ENCODE peak calls at places on chromosomes 13 and 19, in six cellular contexts. One of them, this sample, is unnamed.

GRCh38 chr13:100881291-100881864 is 206.8 kb upstream of the TMTC4 start:
- DNase-seq in head of caudate nucleus: no peak
- DNase-seq in glomerular endothelial cell: no peak
- DNase-seq in adrenal gland: no peak
- DNase-seq in stimulated activated CD4-positive, alpha-beta T cell treated with anti-CD3 and anti-CD28 coated beads, Interleukin-12 subunit alpha, Interleukin-12 subunit beta, amount 100 ng/mL, for 24 hours: no peak
- DNase-seq in RPMI8226: no peak
- DNase-seq in this sample: no peak

GRCh38 chr19:14560776-14561108 is 11.1 kb downstream of the NDUFB7 start:
- DNase-seq in head of caudate nucleus: no peak
- DNase-seq in glomerular endothelial cell: no peak
- DNase-seq in adrenal gland: no peak
- DNase-seq in stimulated activated CD4-positive, alpha-beta T cell treated with anti-CD3 and anti-CD28 coated beads, Interleukin-12 subunit alpha, Interleukin-12 subunit beta, amount 100 ng/mL, for 24 hours: no peak
- DNase-seq in RPMI8226: no peak
- DNase-seq in this sample: no peak

GRCh38 chr19:37999309-38000213 is 92.6 kb downstream of the SIPA1L3 start:
- DNase-seq in head of caudate nucleus: no peak
- DNase-seq in glomerular endothelial cell: peak; percentile 75
- DNase-seq in adrenal gland: no peak
- DNase-seq in stimulated activated CD4-positive, alpha-beta T cell treated with anti-CD3 and anti-CD28 coated beads, Interleukin-12 subunit alpha, Interleukin-12 subunit beta, amount 100 ng/mL, for 24 hours: no peak
- DNase-seq in RPMI8226: no peak
- DNase-seq in this sample: peak; percentile 99

GRCh38 chr13:73109288-73109899 is 50.6 kb downstream of the KLF5 start:
- DNase-seq in head of caudate nucleus: no peak
- DNase-seq in glomerular endothelial cell: no peak
- DNase-seq in adrenal gland: no peak
- DNase-seq in stimulated activated CD4-positive, alpha-beta T cell treated with anti-CD3 and anti-CD28 coated beads, Interleukin-12 subunit alpha, Interleukin-12 subunit beta, amount 100 ng/mL, for 24 hours: no peak
- DNase-seq in RPMI8226: no peak
- DNase-seq in this sample: no peak

GRCh38 chr13:110771194-110771593 is 57.7 kb downstream of the ING1 start:
- DNase-seq in head of caudate nucleus: no peak
- DNase-seq in glomerular endothelial cell: peak; percentile 72
- DNase-seq in adrenal gland: peak; percentile 18
- DNase-seq in stimulated activated CD4-positive, alpha-beta T cell treated with anti-CD3 and anti-CD28 coated beads, Interleukin-12 subunit alpha, Interleukin-12 subunit beta, amount 100 ng/mL, for 24 hours: no peak
- DNase-seq in RPMI8226: peak; percentile 5
- DNase-seq in this sample: no peak

GRCh38 chr13:70623260-70623659 is 515.0 kb upstream of the KLHL1 start:
- DNase-seq in head of caudate nucleus: no peak
- DNase-seq in glomerular endothelial cell: no peak
- DNase-seq in adrenal gland: no peak
- DNase-seq in stimulated activated CD4-positive, alpha-beta T cell treated with anti-CD3 and anti-CD28 coated beads, Interleukin-12 subunit alpha, Interleukin-12 subunit beta, amount 100 ng/mL, for 24 hours: no peak
- DNase-seq in RPMI8226: no peak
- DNase-seq in this sample: no peak

GRCh38 chr19:42284066-42284501 is 15.0 kb downstream of the CIC start:
- DNase-seq in head of caudate nucleus: peak; percentile 81
- DNase-seq in glomerular endothelial cell: no peak
- DNase-seq in adrenal gland: peak; percentile 88
- DNase-seq in stimulated activated CD4-positive, alpha-beta T cell treated with anti-CD3 and anti-CD28 coated beads, Interleukin-12 subunit alpha, Interleukin-12 subunit beta, amount 100 ng/mL, for 24 hours: peak; percentile 65
- DNase-seq in RPMI8226: peak; percentile 83
- DNase-seq in this sample: peak; percentile 54

GRCh38 chr13:31038834-31039552 is 106.5 kb downstream of the TEX26 start:
- DNase-seq in head of caudate nucleus: no peak
- DNase-seq in glomerular endothelial cell: no peak
- DNase-seq in adrenal gland: no peak
- DNase-seq in stimulated activated CD4-positive, alpha-beta T cell treated with anti-CD3 and anti-CD28 coated beads, Interleukin-12 subunit alpha, Interleukin-12 subunit beta, amount 100 ng/mL, for 24 hours: no peak
- DNase-seq in RPMI8226: peak; percentile 84
- DNase-seq in this sample: peak; percentile 76

GRCh38 chr13:42354246-42355117 is 82.5 kb downstream of the AKAP11 start:
- DNase-seq in head of caudate nucleus: no peak
- DNase-seq in glomerular endothelial cell: no peak
- DNase-seq in adrenal gland: no peak
- DNase-seq in stimulated activated CD4-positive, alpha-beta T cell treated with anti-CD3 and anti-CD28 coated beads, Interleukin-12 subunit alpha, Interleukin-12 subunit beta, amount 100 ng/mL, for 24 hours: no peak
- DNase-seq in RPMI8226: peak; percentile 54
- DNase-seq in this sample: peak; percentile 45

GRCh38 chr19:48806818-48807589 is 3.8 kb downstream of the BCAT2 start:
- DNase-seq in head of caudate nucleus: peak; percentile 56
- DNase-seq in glomerular endothelial cell: no peak
- DNase-seq in adrenal gland: no peak
- DNase-seq in stimulated activated CD4-positive, alpha-beta T cell treated with anti-CD3 and anti-CD28 coated beads, Interleukin-12 subunit alpha, Interleukin-12 subunit beta, amount 100 ng/mL, for 24 hours: no peak
- DNase-seq in RPMI8226: no peak
- DNase-seq in this sample: peak; percentile 21

GRCh38 chr13:111559612-111560423 is 239.4 kb downstream of the TEX29 start:
- DNase-seq in head of caudate nucleus: no peak
- DNase-seq in glomerular endothelial cell: no peak
- DNase-seq in adrenal gland: no peak
- DNase-seq in stimulated activated CD4-positive, alpha-beta T cell treated with anti-CD3 and anti-CD28 coated beads, Interleukin-12 subunit alpha, Interleukin-12 subunit beta, amount 100 ng/mL, for 24 hours: no peak
- DNase-seq in RPMI8226: no peak
- DNase-seq in this sample: no peak

GRCh38 chr13:31503626-31504025 is 235.7 kb upstream of the RXFP2 start:
- DNase-seq in head of caudate nucleus: no peak
- DNase-seq in glomerular endothelial cell: no peak
- DNase-seq in adrenal gland: no peak
- DNase-seq in stimulated activated CD4-positive, alpha-beta T cell treated with anti-CD3 and anti-CD28 coated beads, Interleukin-12 subunit alpha, Interleukin-12 subunit beta, amount 100 ng/mL, for 24 hours: no peak
- DNase-seq in RPMI8226: no peak
- DNase-seq in this sample: no peak

GRCh38 chr19:10861118-10861651 is 10.2 kb upstream of the CARM1 start:
- DNase-seq in head of caudate nucleus: no peak
- DNase-seq in glomerular endothelial cell: no peak
- DNase-seq in adrenal gland: no peak
- DNase-seq in stimulated activated CD4-positive, alpha-beta T cell treated with anti-CD3 and anti-CD28 coated beads, Interleukin-12 subunit alpha, Interleukin-12 subunit beta, amount 100 ng/mL, for 24 hours: no peak
- DNase-seq in RPMI8226: peak; percentile 51
- DNase-seq in this sample: no peak

GRCh38 chr13:112714366-112714765 is 24.5 kb downstream of the ATP11A start:
- DNase-seq in head of caudate nucleus: no peak
- DNase-seq in glomerular endothelial cell: no peak
- DNase-seq in adrenal gland: no peak
- DNase-seq in stimulated activated CD4-positive, alpha-beta T cell treated with anti-CD3 and anti-CD28 coated beads, Interleukin-12 subunit alpha, Interleukin-12 subunit beta, amount 100 ng/mL, for 24 hours: no peak
- DNase-seq in RPMI8226: no peak
- DNase-seq in this sample: no peak

GRCh38 chr13:74132152-74132767 is 1.9 kb downstream of the KLF12 start:
- DNase-seq in head of caudate nucleus: no peak
- DNase-seq in glomerular endothelial cell: no peak
- DNase-seq in adrenal gland: no peak
- DNase-seq in stimulated activated CD4-positive, alpha-beta T cell treated with anti-CD3 and anti-CD28 coated beads, Interleukin-12 subunit alpha, Interleukin-12 subunit beta, amount 100 ng/mL, for 24 hours: no peak
- DNase-seq in RPMI8226: no peak
- DNase-seq in this sample: no peak

GRCh38 chr13:102122147-102122546 is 279.7 kb downstream of the FGF14 start:
- DNase-seq in head of caudate nucleus: no peak
- DNase-seq in glomerular endothelial cell: no peak
- DNase-seq in adrenal gland: no peak
- DNase-seq in stimulated activated CD4-positive, alpha-beta T cell treated with anti-CD3 and anti-CD28 coated beads, Interleukin-12 subunit alpha, Interleukin-12 subunit beta, amount 100 ng/mL, for 24 hours: no peak
- DNase-seq in RPMI8226: no peak
- DNase-seq in this sample: no peak

GRCh38 chr19:55406869-55407624 is 541 bp downstream of the UBE2S start:
- DNase-seq in head of caudate nucleus: no peak
- DNase-seq in glomerular endothelial cell: no peak
- DNase-seq in adrenal gland: peak; percentile 41
- DNase-seq in stimulated activated CD4-positive, alpha-beta T cell treated with anti-CD3 and anti-CD28 coated beads, Interleukin-12 subunit alpha, Interleukin-12 subunit beta, amount 100 ng/mL, for 24 hours: no peak
- DNase-seq in RPMI8226: peak; percentile 38
- DNase-seq in this sample: no peak

GRCh38 chr13:35723061-35723461 is 246.6 kb upstream of the MAB21L1 start:
- DNase-seq in head of caudate nucleus: no peak
- DNase-seq in glomerular endothelial cell: no peak
- DNase-seq in adrenal gland: no peak
- DNase-seq in stimulated activated CD4-positive, alpha-beta T cell treated with anti-CD3 and anti-CD28 coated beads, Interleukin-12 subunit alpha, Interleukin-12 subunit beta, amount 100 ng/mL, for 24 hours: no peak
- DNase-seq in RPMI8226: no peak
- DNase-seq in this sample: no peak

GRCh38 chr19:6543866-6544347 is 13.1 kb downstream of the TNFSF9 start:
- DNase-seq in head of caudate nucleus: no peak
- DNase-seq in glomerular endothelial cell: no peak
- DNase-seq in adrenal gland: no peak
- DNase-seq in stimulated activated CD4-positive, alpha-beta T cell treated with anti-CD3 and anti-CD28 coated beads, Interleukin-12 subunit alpha, Interleukin-12 subunit beta, amount 100 ng/mL, for 24 hours: no peak
- DNase-seq in RPMI8226: no peak
- DNase-seq in this sample: no peak

GRCh38 chr13:77337159-77337558 is 10.3 kb upstream of the MYCBP2 start:
- DNase-seq in head of caudate nucleus: no peak
- DNase-seq in glomerular endothelial cell: no peak
- DNase-seq in adrenal gland: no peak
- DNase-seq in stimulated activated CD4-positive, alpha-beta T cell treated with anti-CD3 and anti-CD28 coated beads, Interleukin-12 subunit alpha, Interleukin-12 subunit beta, amount 100 ng/mL, for 24 hours: no peak
- DNase-seq in RPMI8226: no peak
- DNase-seq in this sample: no peak

GRCh38 chr13:36531746-36532486 is 99.6 kb downstream of the CCNA1 start:
- DNase-seq in head of caudate nucleus: no peak
- DNase-seq in glomerular endothelial cell: peak; percentile 45
- DNase-seq in adrenal gland: peak; percentile 15
- DNase-seq in stimulated activated CD4-positive, alpha-beta T cell treated with anti-CD3 and anti-CD28 coated beads, Interleukin-12 subunit alpha, Interleukin-12 subunit beta, amount 100 ng/mL, for 24 hours: no peak
- DNase-seq in RPMI8226: no peak
- DNase-seq in this sample: peak; percentile 3

GRCh38 chr19:44549507-44549906 is 20.0 kb upstream of the CEACAM20 start:
- DNase-seq in head of caudate nucleus: no peak
- DNase-seq in glomerular endothelial cell: no peak
- DNase-seq in adrenal gland: no peak
- DNase-seq in stimulated activated CD4-positive, alpha-beta T cell treated with anti-CD3 and anti-CD28 coated beads, Interleukin-12 subunit alpha, Interleukin-12 subunit beta, amount 100 ng/mL, for 24 hours: no peak
- DNase-seq in RPMI8226: no peak
- DNase-seq in this sample: no peak

GRCh38 chr19:16655727-16656126 is 4.2 kb downstream of the SMIM7 start:
- DNase-seq in head of caudate nucleus: no peak
- DNase-seq in glomerular endothelial cell: no peak
- DNase-seq in adrenal gland: no peak
- DNase-seq in stimulated activated CD4-positive, alpha-beta T cell treated with anti-CD3 and anti-CD28 coated beads, Interleukin-12 subunit alpha, Interleukin-12 subunit beta, amount 100 ng/mL, for 24 hours: no peak
- DNase-seq in RPMI8226: no peak
- DNase-seq in this sample: no peak

GRCh38 chr19:42051166-42052115 is 18.6 kb downstream of the GRIK5 start:
- DNase-seq in head of caudate nucleus: no peak
- DNase-seq in glomerular endothelial cell: no peak
- DNase-seq in adrenal gland: no peak
- DNase-seq in stimulated activated CD4-positive, alpha-beta T cell treated with anti-CD3 and anti-CD28 coated beads, Interleukin-12 subunit alpha, Interleukin-12 subunit beta, amount 100 ng/mL, for 24 hours: no peak
- DNase-seq in RPMI8226: no peak
- DNase-seq in this sample: peak; percentile 22

GRCh38 chr19:44777715-44778347 is at the start of gene CBLC:
- DNase-seq in head of caudate nucleus: no peak
- DNase-seq in glomerular endothelial cell: no peak
- DNase-seq in adrenal gland: peak; percentile 33
- DNase-seq in stimulated activated CD4-positive, alpha-beta T cell treated with anti-CD3 and anti-CD28 coated beads, Interleukin-12 subunit alpha, Interleukin-12 subunit beta, amount 100 ng/mL, for 24 hours: no peak
- DNase-seq in RPMI8226: no peak
- DNase-seq in this sample: no peak

GRCh38 chr13:100512422-100512821 is 76.2 kb downstream of the GGACT start:
- DNase-seq in head of caudate nucleus: no peak
- DNase-seq in glomerular endothelial cell: no peak
- DNase-seq in adrenal gland: no peak
- DNase-seq in stimulated activated CD4-positive, alpha-beta T cell treated with anti-CD3 and anti-CD28 coated beads, Interleukin-12 subunit alpha, Interleukin-12 subunit beta, amount 100 ng/mL, for 24 hours: no peak
- DNase-seq in RPMI8226: no peak
- DNase-seq in this sample: peak; percentile 68

GRCh38 chr19:6271721-6272410 is 7.9 kb downstream of the MLLT1 start:
- DNase-seq in head of caudate nucleus: peak; percentile 66
- DNase-seq in glomerular endothelial cell: no peak
- DNase-seq in adrenal gland: peak; percentile 90
- DNase-seq in stimulated activated CD4-positive, alpha-beta T cell treated with anti-CD3 and anti-CD28 coated beads, Interleukin-12 subunit alpha, Interleukin-12 subunit beta, amount 100 ng/mL, for 24 hours: no peak
- DNase-seq in RPMI8226: no peak
- DNase-seq in this sample: no peak

GRCh38 chr19:58572818-58573657 is at the start of gene MZF1:
- DNase-seq in head of caudate nucleus: peak; percentile 100
- DNase-seq in glomerular endothelial cell: peak; percentile 98
- DNase-seq in adrenal gland: peak; percentile 100
- DNase-seq in stimulated activated CD4-positive, alpha-beta T cell treated with anti-CD3 and anti-CD28 coated beads, Interleukin-12 subunit alpha, Interleukin-12 subunit beta, amount 100 ng/mL, for 24 hours: peak; percentile 98
- DNase-seq in RPMI8226: peak; percentile 100
- DNase-seq in this sample: peak; percentile 100

GRCh38 chr19:1913781-1914577 is 8.8 kb downstream of the ADAT3 start:
- DNase-seq in head of caudate nucleus: no peak
- DNase-seq in glomerular endothelial cell: no peak
- DNase-seq in adrenal gland: no peak
- DNase-seq in stimulated activated CD4-positive, alpha-beta T cell treated with anti-CD3 and anti-CD28 coated beads, Interleukin-12 subunit alpha, Interleukin-12 subunit beta, amount 100 ng/mL, for 24 hours: no peak
- DNase-seq in RPMI8226: no peak
- DNase-seq in this sample: no peak

GRCh38 chr13:113493315-113493951 is 2.9 kb upstream of the DCUN1D2 start:
- DNase-seq in head of caudate nucleus: no peak
- DNase-seq in glomerular endothelial cell: peak; percentile 90
- DNase-seq in adrenal gland: no peak
- DNase-seq in stimulated activated CD4-positive, alpha-beta T cell treated with anti-CD3 and anti-CD28 coated beads, Interleukin-12 subunit alpha, Interleukin-12 subunit beta, amount 100 ng/mL, for 24 hours: no peak
- DNase-seq in RPMI8226: peak; percentile 54
- DNase-seq in this sample: peak; percentile 96

GRCh38 chr13:53254495-53254894 is 225.9 kb downstream of the OLFM4 start:
- DNase-seq in head of caudate nucleus: no peak
- DNase-seq in glomerular endothelial cell: no peak
- DNase-seq in adrenal gland: no peak
- DNase-seq in stimulated activated CD4-positive, alpha-beta T cell treated with anti-CD3 and anti-CD28 coated beads, Interleukin-12 subunit alpha, Interleukin-12 subunit beta, amount 100 ng/mL, for 24 hours: no peak
- DNase-seq in RPMI8226: peak; percentile 13
- DNase-seq in this sample: no peak

GRCh38 chr19:6710273-6711077 is 10.0 kb downstream of the C3 start:
- DNase-seq in head of caudate nucleus: no peak
- DNase-seq in glomerular endothelial cell: no peak
- DNase-seq in adrenal gland: no peak
- DNase-seq in stimulated activated CD4-positive, alpha-beta T cell treated with anti-CD3 and anti-CD28 coated beads, Interleukin-12 subunit alpha, Interleukin-12 subunit beta, amount 100 ng/mL, for 24 hours: no peak
- DNase-seq in RPMI8226: peak; percentile 56
- DNase-seq in this sample: no peak

GRCh38 chr13:39461685-39462266 is 141.2 kb downstream of the LHFPL6 start:
- DNase-seq in head of caudate nucleus: no peak
- DNase-seq in glomerular endothelial cell: no peak
- DNase-seq in adrenal gland: no peak
- DNase-seq in stimulated activated CD4-positive, alpha-beta T cell treated with anti-CD3 and anti-CD28 coated beads, Interleukin-12 subunit alpha, Interleukin-12 subunit beta, amount 100 ng/mL, for 24 hours: no peak
- DNase-seq in RPMI8226: no peak
- DNase-seq in this sample: no peak

GRCh38 chr19:2154587-2155075 is 3.3 kb upstream of the AP3D1 start:
- DNase-seq in head of caudate nucleus: no peak
- DNase-seq in glomerular endothelial cell: no peak
- DNase-seq in adrenal gland: no peak
- DNase-seq in stimulated activated CD4-positive, alpha-beta T cell treated with anti-CD3 and anti-CD28 coated beads, Interleukin-12 subunit alpha, Interleukin-12 subunit beta, amount 100 ng/mL, for 24 hours: no peak
- DNase-seq in RPMI8226: no peak
- DNase-seq in this sample: peak; percentile 89

GRCh38 chr13:81409284-81409683 is 1068.4 kb upstream of the SPRY2 start:
- DNase-seq in head of caudate nucleus: no peak
- DNase-seq in glomerular endothelial cell: no peak
- DNase-seq in adrenal gland: no peak
- DNase-seq in stimulated activated CD4-positive, alpha-beta T cell treated with anti-CD3 and anti-CD28 coated beads, Interleukin-12 subunit alpha, Interleukin-12 subunit beta, amount 100 ng/mL, for 24 hours: no peak
- DNase-seq in RPMI8226: no peak
- DNase-seq in this sample: no peak

GRCh38 chr19:8261881-8262280 is 46.3 kb downstream of the CD320 start:
- DNase-seq in head of caudate nucleus: no peak
- DNase-seq in glomerular endothelial cell: no peak
- DNase-seq in adrenal gland: no peak
- DNase-seq in stimulated activated CD4-positive, alpha-beta T cell treated with anti-CD3 and anti-CD28 coated beads, Interleukin-12 subunit alpha, Interleukin-12 subunit beta, amount 100 ng/mL, for 24 hours: no peak
- DNase-seq in RPMI8226: no peak
- DNase-seq in this sample: no peak

GRCh38 chr13:20776751-20777150 is 3.0 kb upstream of the EEF1AKMT1 start:
- DNase-seq in head of caudate nucleus: no peak
- DNase-seq in glomerular endothelial cell: no peak
- DNase-seq in adrenal gland: no peak
- DNase-seq in stimulated activated CD4-positive, alpha-beta T cell treated with anti-CD3 and anti-CD28 coated beads, Interleukin-12 subunit alpha, Interleukin-12 subunit beta, amount 100 ng/mL, for 24 hours: no peak
- DNase-seq in RPMI8226: no peak
- DNase-seq in this sample: no peak